ENCODE peak calls at places on chromosome 20, in nine cellular contexts. F is fibroblast of lung; A is aorta; G is IMR-90; P is cardiac muscle cell; J is brain microvascular endothelial cell; S is left ventricle myocardium inferior; C is CD8-positive, alpha-beta T cell; L is upper lobe of right lung. R is an unnamed sample.
A peak's percentile ranks its signal among the peaks of the same experiment; 100 is the strongest.

GRCh38 chr20:24981282-24981681 is 11.3 kb downstream of the APMAP start:
- DNase-seq in A (no peak), S (no peak), G (no peak), C (no peak), J (no peak), P (no peak), L (no peak), F (no peak), R (no peak)

GRCh38 chr20:23641936-23642751 is 4.4 kb upstream of the CST3 start:
- DNase-seq in J (peak; percentile 55), G (peak; percentile 87), S (no peak), C (no peak), F (peak; percentile 89), A (no peak), P (no peak), L (no peak), R (no peak)

GRCh38 chr20:57435498-57436222 is 44.5 kb downstream of the RBM38 start:
- DNase-seq in S (peak; percentile 69), A (peak; percentile 80), F (no peak), P (peak; percentile 50), J (peak; percentile 12), G (no peak), L (peak; percentile 85), C (peak; percentile 66), R (peak; percentile 91)

GRCh38 chr20:51767867-51768758 is at the start of gene ATP9A:
- DNase-seq in C (no peak), F (peak; percentile 21), G (peak; percentile 31), J (no peak), S (peak; percentile 34), P (peak; percentile 67), L (peak; percentile 73), A (no peak), R (peak; percentile 87)

GRCh38 chr20:9022361-9022760 is 46.5 kb upstream of the PLCB4 start:
- DNase-seq in P (no peak), J (no peak), S (no peak), G (no peak), C (no peak), F (no peak), A (no peak), L (no peak), R (no peak)

GRCh38 chr20:53827292-53827995 is 233.8 kb upstream of the ZNF217 start:
- DNase-seq in F (peak; percentile 3), S (no peak), P (no peak), A (no peak), L (no peak), J (no peak), G (no peak), C (no peak), R (no peak)

GRCh38 chr20:34109442-34109841 is 2.6 kb downstream of the EIF2S2 start:
- DNase-seq in L (no peak), A (no peak), J (no peak), S (no peak), C (no peak), P (no peak), F (no peak), G (no peak), R (no peak)

GRCh38 chr20:44642203-44643153 is 9.0 kb downstream of the ADA start:
- DNase-seq in P (peak; percentile 69), S (peak; percentile 81), C (peak; percentile 66), L (peak; percentile 72), G (peak; percentile 82), F (peak; percentile 87), A (peak; percentile 80), J (peak; percentile 86), R (no peak)

GRCh38 chr20:53934421-53935352 is 135.7 kb downstream of the BCAS1 start:
- DNase-seq in L (no peak), A (peak; percentile 63), G (peak; percentile 84), P (no peak), J (peak; percentile 95), S (peak; percentile 33), F (peak; percentile 68), C (peak; percentile 65), R (no peak)

DNA sequence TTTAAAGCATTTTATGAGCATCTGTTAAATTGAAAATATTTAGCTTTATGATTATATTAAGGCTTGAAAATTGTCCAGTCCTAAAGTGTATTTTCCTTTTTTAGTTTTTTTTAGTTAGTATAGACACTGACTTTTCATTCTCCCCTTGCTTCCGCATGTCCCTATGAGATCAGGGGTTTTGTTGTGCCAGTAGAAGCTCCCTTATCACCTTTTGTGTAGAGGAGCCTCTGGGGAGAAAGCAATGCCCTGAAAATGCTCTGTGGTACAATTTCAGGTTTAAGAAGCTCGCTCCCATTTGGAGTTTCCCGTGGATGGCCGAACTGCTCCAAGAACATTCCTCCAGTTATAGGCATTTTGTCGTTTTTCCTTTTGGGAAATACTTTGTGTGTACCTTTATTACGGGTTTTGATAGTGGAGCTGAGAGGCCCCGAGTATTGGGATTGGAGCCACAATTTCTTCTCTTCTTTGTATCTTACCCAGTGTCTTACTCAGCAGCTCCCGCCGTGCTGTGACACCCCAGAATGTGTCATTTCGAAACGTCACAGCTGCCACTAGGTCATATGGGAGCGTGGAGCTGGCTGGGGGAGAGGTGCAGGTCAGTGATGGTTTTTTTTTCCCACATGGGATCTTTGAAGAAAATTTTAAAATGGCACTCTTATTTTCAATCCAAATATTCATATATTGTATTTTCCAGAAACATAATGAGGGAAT is 49.9 kb downstream of the RPRD1B start:
- DNase-seq in J (peak; percentile 67), F (peak; percentile 51), P (no peak), L (no peak), G (peak; percentile 54), C (no peak), A (no peak), S (no peak), R (no peak)
- H3K36me3 ChIP-seq in J (peaks cover 16% of the 10 kb centered on the region), F (no peaks in the 10 kb centered on the region), P (peaks cover 7% of the 10 kb centered on the region), L (peaks cover 52% of the 10 kb centered on the region), G (peaks cover 5% of the 10 kb centered on the region), C (no peaks in the 10 kb centered on the region), A (peaks cover 4% of the 10 kb centered on the region), S (peaks cover 43% of the 10 kb centered on the region), R (peaks cover 72% of the 10 kb centered on the region)

GRCh38 chr20:56392282-56393132 is at the start of gene CSTF1:
- DNase-seq in S (peak; percentile 98), J (peak; percentile 100), F (peak; percentile 100), C (peak; percentile 99), A (peak; percentile 100), P (peak; percentile 99), L (peak; percentile 100), G (peak; percentile 100), R (peak; percentile 100)
- H3K27ac ChIP-seq in S (peak within 1 kb of the TSS; percentile 91), J (peak within 1 kb of the TSS; percentile 76), F (peak within 1 kb of the TSS; percentile 92), C (peak within 1 kb of the TSS; percentile 95), A (peak within 1 kb of the TSS; percentile 97), P (peak within 1 kb of the TSS; percentile 82), L (peak within 1 kb of the TSS; percentile 81), G (peak within 1 kb of the TSS; percentile 83), R (peak within 1 kb of the TSS; percentile 96)

DNA sequence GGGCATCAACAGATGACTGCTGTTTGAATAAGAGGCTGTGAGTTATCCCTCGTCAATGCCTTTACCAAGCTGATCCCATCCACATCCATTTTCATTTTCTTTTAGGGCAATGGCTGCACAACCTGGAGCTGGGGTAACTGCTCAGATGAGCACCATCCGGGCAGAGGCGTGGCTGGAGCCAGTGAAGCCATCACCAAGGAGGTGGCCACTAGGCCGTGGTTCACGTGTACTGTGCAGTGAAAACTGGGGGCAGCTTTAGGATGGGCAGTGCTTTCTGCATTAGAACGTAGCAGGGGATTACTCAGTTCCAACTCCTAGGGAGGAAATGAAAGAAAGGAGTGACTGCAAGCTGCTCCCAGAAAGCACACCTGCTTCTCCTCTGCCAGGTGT is 51.2 kb downstream of the RRBP1 start:
- DNase-seq in S (no peak), L (no peak), G (no peak), P (no peak), F (no peak), A (peak; percentile 17), J (no peak), C (no peak), R (no peak)
- H3K36me3 ChIP-seq in S (peaks cover 89% of the 10 kb centered on the region), L (peaks cover 99% of the 10 kb centered on the region), G (peaks cover 99% of the 10 kb centered on the region), P (peaks cover 13% of the 10 kb centered on the region), F (peaks cover 65% of the 10 kb centered on the region), A (peaks cover 2% of the 10 kb centered on the region), J (peaks cover 97% of the 10 kb centered on the region), C (no peaks in the 10 kb centered on the region), R (peaks cover 100% of the 10 kb centered on the region)

GRCh38 chr20:37890643-37891042 is 12.3 kb upstream of the VSTM2L start:
- DNase-seq in L (no peak), C (no peak), P (no peak), A (no peak), G (no peak), S (no peak), J (no peak), F (no peak), R (no peak)
- H3K27ac ChIP-seq in L (no peak overlapping the region), C (no peak overlapping the region), P (no peak overlapping the region), A (no peak overlapping the region), G (no peak overlapping the region), S (no peak overlapping the region), J (no peak overlapping the region), F (no peak overlapping the region), R (no peak overlapping the region)

DNA sequence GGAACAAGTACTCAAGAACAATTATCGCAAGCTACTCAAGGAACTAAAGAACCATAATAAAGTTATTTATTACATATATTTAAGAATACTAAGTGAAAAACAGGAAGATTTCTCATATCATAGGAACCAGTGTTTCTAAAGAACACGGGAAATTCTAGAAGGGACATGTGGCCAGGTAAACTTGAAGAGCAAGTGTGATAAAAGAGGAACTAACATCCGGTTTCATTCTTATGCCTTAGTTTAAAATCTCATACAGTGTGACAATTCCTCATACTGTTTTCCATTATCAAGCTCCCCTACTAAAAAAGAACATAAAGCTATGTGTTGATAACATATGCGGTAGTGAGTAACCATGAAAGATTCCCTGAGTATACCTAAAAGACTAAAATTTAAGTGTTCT is 163.5 kb upstream of the SHLD1 start:
- DNase-seq in A (no peak), F (no peak), S (no peak), L (no peak), C (no peak), P (no peak), G (no peak), J (no peak), R (no peak)
- H3K36me3 ChIP-seq in A (no peaks in the 10 kb centered on the region), F (no peaks in the 10 kb centered on the region), S (peaks cover 32% of the 10 kb centered on the region), L (peaks cover 44% of the 10 kb centered on the region), C (peaks cover 2% of the 10 kb centered on the region), P (peaks cover 18% of the 10 kb centered on the region), G (peaks cover 34% of the 10 kb centered on the region), J (peaks cover 2% of the 10 kb centered on the region), R (peaks cover 42% of the 10 kb centered on the region)

DNA sequence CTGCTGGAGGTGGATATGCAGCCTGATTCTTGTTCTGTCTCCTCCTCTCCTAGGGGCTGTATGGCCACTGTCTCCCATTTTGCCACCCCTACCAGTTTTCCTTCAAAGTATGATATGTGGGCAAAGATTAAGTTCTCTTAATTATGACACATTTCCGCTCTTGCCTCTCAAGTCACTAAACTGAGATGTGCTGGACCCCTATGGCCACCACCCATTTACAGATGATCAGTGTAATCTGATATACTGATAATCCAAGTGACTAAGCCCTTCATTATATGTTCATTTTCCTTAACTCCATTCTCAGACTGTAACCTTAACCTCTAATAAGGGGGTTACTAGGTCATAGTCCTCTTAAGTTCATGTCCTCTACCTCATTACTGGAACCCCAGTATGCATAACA is 711 bp upstream of the C20orf141 start:
- DNase-seq in P (no peak), J (no peak), S (no peak), A (no peak), G (peak; percentile 31), L (no peak), C (no peak), F (no peak), R (no peak)
- H3K27ac ChIP-seq in P (no peak overlapping the region), J (no peak overlapping the region), S (no peak overlapping the region), A (no peak overlapping the region), G (peak overlapping the region; percentile 21), L (no peak overlapping the region), C (no peak overlapping the region), F (peak overlapping the region; percentile 10), R (no peak overlapping the region)

R was measured in left lung.